ENCODE peak calls at places on chromosomes 4 and X, in nine cellular contexts. R, P, Y, J, S, M, L, W and O are unnamed samples.

GRCh38 chr4:118981171-118981838 is 92.7 kb downstream of the SYNPO2 start:
- DNase-seq in R (no peak), P (no peak), Y (peak), J (peak), S (no peak), M (no peak), L (no peak), W (no peak), O (no peak)

GRCh38 chr4:38084984-38085383 is 124.8 kb downstream of the PTTG2 start:
- DNase-seq in R (no peak), P (no peak), Y (no peak), J (peak), S (no peak), M (no peak), L (no peak), W (no peak), O (no peak)

GRCh38 chr4:104967034-104967401 is 179.7 kb upstream of the TET2 start:
- DNase-seq in R (peak), P (peak), Y (no peak), J (no peak), S (no peak), M (peak), L (no peak), W (no peak), O (no peak)

GRCh38 chr4:4853371-4853823 is 6.1 kb upstream of the MSX1 start:
- DNase-seq in R (no peak), P (no peak), Y (no peak), J (no peak), S (no peak), M (no peak), L (no peak), W (no peak), O (no peak)

GRCh38 chr4:71239365-71239764 is 99.5 kb upstream of the SLC4A4 start:
- DNase-seq in R (no peak), P (peak), Y (no peak), J (peak), S (no peak), M (no peak), L (no peak), W (no peak), O (no peak)

GRCh38 chr4:139754913-139755312 is 89.3 kb downstream of the MGST2 start:
- DNase-seq in R (no peak), P (no peak), Y (no peak), J (no peak), S (no peak), M (no peak), L (no peak), W (no peak), O (no peak)

GRCh38 chr4:77432702-77433101 is 172.9 kb upstream of the CXCL13 start:
- DNase-seq in R (no peak), P (no peak), Y (no peak), J (no peak), S (no peak), M (no peak), L (no peak), W (no peak), O (no peak)

GRCh38 chrX:131058136-131058868 is at the start of gene ARHGAP36:
- DNase-seq in R (no peak), P (no peak), Y (no peak), J (no peak), S (no peak), M (no peak), L (no peak), W (no peak), O (no peak)

GRCh38 chr4:119139822-119140252 is 4.2 kb downstream of the MYOZ2 start:
- DNase-seq in R (no peak), P (no peak), Y (no peak), J (no peak), S (no peak), M (no peak), L (no peak), W (no peak), O (no peak)

GRCh38 chr4:37837446-37837845 is 11.0 kb downstream of the PGM2 start:
- DNase-seq in R (no peak), P (peak), Y (peak), J (peak), S (no peak), M (no peak), L (no peak), W (no peak), O (no peak)

GRCh38 chr4:60724623-60725022 is 475.5 kb upstream of the ADGRL3 start:
- DNase-seq in R (no peak), P (peak), Y (peak), J (peak), S (no peak), M (no peak), L (no peak), W (peak), O (no peak)

GRCh38 chr4:15233626-15234025 is 194.2 kb upstream of the C1QTNF7 start:
- DNase-seq in R (no peak), P (no peak), Y (no peak), J (peak), S (no peak), M (no peak), L (no peak), W (no peak), O (no peak)

GRCh38 chr4:149135062-149135461 is 680.6 kb downstream of the IQCM start:
- DNase-seq in R (no peak), P (no peak), Y (no peak), J (no peak), S (no peak), M (no peak), L (no peak), W (no peak), O (no peak)

GRCh38 chr4:1747603-1747967 is 26.3 kb downstream of the TACC3 start:
- DNase-seq in R (no peak), P (no peak), Y (no peak), J (no peak), S (no peak), M (no peak), L (no peak), W (no peak), O (no peak)

GRCh38 chrX:149398027-149398426 is 107.1 kb downstream of the IDS start:
- DNase-seq in R (no peak), P (no peak), Y (no peak), J (no peak), S (no peak), M (no peak), L (no peak), W (no peak), O (no peak)

GRCh38 chr4:156906325-156906724 is 65.3 kb downstream of the PDGFC start:
- DNase-seq in R (no peak), P (no peak), Y (no peak), J (no peak), S (no peak), M (no peak), L (no peak), W (no peak), O (no peak)

GRCh38 chrX:155864655-155865054 is 16.5 kb upstream of the VAMP7 start:
- DNase-seq in R (no peak), P (no peak), Y (no peak), J (peak), S (no peak), M (no peak), L (no peak), W (no peak), O (no peak)

GRCh38 chrX:40093586-40093985 is 4.2 kb downstream of the BCOR start:
- DNase-seq in R (no peak), P (no peak), Y (no peak), J (no peak), S (no peak), M (no peak), L (no peak), W (no peak), O (no peak)

GRCh38 chr4:29082684-29083083 is 1637.5 kb upstream of the PCDH7 start:
- DNase-seq in R (no peak), P (no peak), Y (no peak), J (no peak), S (no peak), M (no peak), L (no peak), W (no peak), O (no peak)

GRCh38 chr4:103021120-103021519 is 1.6 kb upstream of the SLC9B1 start:
- DNase-seq in R (no peak), P (no peak), Y (no peak), J (no peak), S (no peak), M (no peak), L (no peak), W (no peak), O (no peak)

DNA sequence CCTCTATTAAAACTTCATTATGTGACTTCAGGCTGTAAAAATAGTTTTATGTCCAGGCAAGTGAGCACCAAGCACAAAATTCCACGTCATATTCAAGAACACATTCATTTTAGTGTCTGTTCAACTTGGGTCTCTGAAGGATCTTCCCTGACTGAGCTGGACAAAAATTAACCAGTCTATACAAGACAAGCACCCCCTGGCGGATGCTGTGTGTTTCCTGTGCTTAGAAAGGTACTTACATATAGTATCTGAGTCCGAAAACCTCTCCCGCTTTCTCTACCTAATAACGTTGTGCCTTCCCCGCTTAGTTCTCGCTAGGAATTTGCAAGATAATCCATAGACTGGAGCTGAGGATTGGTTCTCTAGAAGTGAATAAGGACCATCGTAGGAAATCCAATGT is 2214.5 kb upstream of the TENM3 start:
- DNase-seq in R (peak), P (peak), Y (no peak), J (no peak), S (no peak), M (peak), L (no peak), W (no peak), O (no peak)
- TF ChIP-seq CTCF in R (no peak), P (peak), Y (no peak), J (no peak), S (no peak), M (no peak), L (no peak), W (no peak), O (no peak)

DNA sequence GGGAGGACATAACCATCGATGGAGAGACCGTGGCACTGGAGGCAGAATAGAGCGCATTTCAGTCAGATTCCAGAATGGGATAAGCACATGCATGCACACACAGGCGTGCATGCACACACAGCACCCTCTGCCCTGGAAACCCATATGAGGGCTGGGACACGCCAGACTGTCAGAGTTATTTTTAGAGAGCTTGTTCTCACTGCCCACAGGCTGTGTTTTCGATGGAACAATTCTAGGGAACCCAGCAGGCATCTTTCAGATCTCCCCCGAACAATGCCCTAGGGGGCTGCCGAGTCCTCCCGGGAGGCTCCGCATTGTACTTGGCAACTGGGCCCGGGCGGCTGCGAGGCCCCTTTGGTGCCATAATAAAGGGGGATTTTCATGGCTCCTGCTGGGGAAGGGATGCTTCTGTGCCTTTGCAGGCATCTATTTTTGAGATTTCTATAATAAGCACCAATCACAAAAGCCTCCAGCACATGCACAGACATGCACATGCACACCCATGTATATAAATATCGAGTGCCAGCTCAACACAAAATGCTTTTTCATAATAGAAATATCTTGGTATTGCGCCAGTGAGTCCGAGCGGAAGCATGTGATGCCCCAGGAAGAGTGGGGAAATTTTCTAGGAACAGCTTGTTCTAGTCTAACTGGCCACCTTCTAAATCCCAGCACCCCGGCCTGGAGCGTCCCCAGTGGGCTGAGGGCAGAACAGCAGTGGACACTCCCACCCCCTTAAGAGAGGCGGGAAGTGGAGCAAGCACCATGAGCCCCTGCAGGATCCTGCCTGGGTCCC is 88.6 kb downstream of the PHKA2 start:
- DNase-seq in R (no peak), P (peak), Y (no peak), J (peak), S (peak), M (no peak), L (peak), W (peak), O (no peak)
- TF ChIP-seq CTCF in R (no peak), P (peak), Y (peak), J (peak), S (no peak), M (peak), L (peak), W (peak), O (no peak)

GRCh38 chr4:82284858-82285805 is 88.7 kb downstream of the HNRNPD start:
- DNase-seq in R (peak), P (peak), Y (peak), J (peak), S (peak), M (peak), L (peak), W (peak), O (peak)

GRCh38 chr4:82284475-82284857 is 89.3 kb downstream of the HNRNPD start:
- DNase-seq in R (no peak), P (no peak), Y (no peak), J (no peak), S (no peak), M (peak), L (no peak), W (no peak), O (no peak)

GRCh38 chr4:82287720-82288119 is 86.1 kb downstream of the HNRNPD start:
- DNase-seq in R (no peak), P (no peak), Y (no peak), J (no peak), S (no peak), M (no peak), L (no peak), W (no peak), O (no peak)

GRCh38 chr4:82282875-82283274 is 90.9 kb downstream of the HNRNPD start:
- DNase-seq in R (no peak), P (no peak), Y (no peak), J (no peak), S (no peak), M (no peak), L (no peak), W (no peak), O (no peak)
- TF ChIP-seq CTCF in R (no peak), P (no peak), Y (no peak), J (no peak), S (no peak), M (no peak), L (no peak), W (no peak), O (no peak)

DNA sequence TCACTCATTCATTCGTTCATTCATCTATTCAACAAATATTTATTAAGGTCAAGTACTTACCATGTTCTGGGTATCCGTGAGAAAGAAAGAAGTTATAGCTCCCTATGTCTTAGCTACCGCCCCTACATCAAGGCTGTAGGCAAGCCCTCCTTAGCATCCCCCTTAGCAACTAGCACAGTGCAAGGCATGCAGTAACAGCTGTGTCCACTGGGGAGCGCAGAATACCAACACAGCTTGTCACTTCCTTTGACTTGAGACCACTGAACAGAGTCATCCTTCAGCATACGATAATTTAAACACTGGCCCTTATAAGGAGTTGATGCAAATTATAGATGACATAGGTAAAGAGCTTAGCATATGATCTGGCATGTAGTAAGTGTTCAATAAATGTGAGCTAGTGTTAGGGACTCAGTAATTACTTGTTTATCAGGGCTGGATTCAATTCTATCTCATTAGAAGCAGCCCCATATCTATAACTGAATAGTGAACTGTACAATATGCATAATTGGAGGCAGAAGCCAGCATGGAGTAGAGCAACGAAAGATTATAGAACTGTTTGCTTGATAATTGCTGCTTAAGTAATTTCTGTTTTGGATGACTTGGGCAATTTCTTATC is 8.7 kb downstream of the KIAA1210 start:
- DNase-seq in R (peak), P (peak), Y (no peak), J (peak), S (peak), M (peak), L (peak), W (peak), O (no peak)
- TF ChIP-seq CTCF in R (peak), P (peak), Y (peak), J (peak), S (peak), M (peak), L (peak), W (peak), O (peak)

DNA sequence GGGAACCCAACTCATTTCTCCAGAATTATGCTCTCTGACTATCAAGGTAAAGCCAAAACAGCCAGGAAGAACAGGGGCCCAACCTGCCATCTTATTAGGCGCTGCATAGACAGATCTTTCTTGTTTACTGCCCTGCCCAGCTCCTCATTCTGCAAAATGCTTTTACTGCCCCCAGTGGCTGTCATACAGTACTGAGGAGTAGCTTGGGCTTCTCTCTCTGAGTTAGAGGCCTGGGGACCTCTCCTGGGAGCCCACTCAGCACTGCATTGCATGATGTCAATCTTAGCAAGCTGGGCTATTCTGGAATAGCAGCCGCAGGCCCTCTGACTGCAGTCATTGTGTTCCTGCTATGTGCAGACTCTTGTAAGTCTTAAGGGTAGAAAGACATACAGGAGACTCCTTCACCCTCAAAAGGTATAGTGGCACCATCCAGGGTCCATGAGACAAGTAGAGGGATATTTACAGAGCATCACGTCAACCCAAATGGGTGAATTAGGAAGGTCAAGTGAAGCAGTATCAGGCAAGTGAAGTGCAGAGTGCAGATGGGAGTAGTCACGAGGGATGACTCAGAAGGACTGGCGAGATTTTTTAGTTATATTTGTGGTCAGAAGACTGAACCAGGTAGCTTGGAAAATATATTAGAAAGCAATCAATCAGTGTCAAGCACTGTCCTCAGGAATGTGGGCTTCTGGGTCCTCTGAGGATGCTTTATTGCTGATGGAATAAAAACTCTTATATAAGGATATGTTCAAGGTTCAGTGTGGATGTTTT is 294.1 kb upstream of the SFRP2 start:
- DNase-seq in R (no peak), P (peak), Y (no peak), J (peak), S (no peak), M (no peak), L (no peak), W (no peak), O (no peak)
- TF ChIP-seq CTCF in R (no peak), P (peak), Y (no peak), J (peak), S (no peak), M (no peak), L (no peak), W (no peak), O (no peak)

GRCh38 chrX:44896566-44897186 is 23.7 kb downstream of the KDM6A start:
- DNase-seq in R (no peak), P (no peak), Y (no peak), J (no peak), S (no peak), M (no peak), L (no peak), W (no peak), O (no peak)
- TF ChIP-seq CTCF in R (no peak), P (no peak), Y (no peak), J (no peak), S (no peak), M (no peak), L (no peak), W (no peak), O (no peak)